ENCODE peak calls at places on chromosome 3, in four cellular contexts. A is renal cortical epithelial cell, U is SW480, E is GM18507. L is an unnamed sample.

GRCh38 chr3:50275160-50275995 is 3.5 kb upstream of the LSMEM2 start:
- DNase-seq in E (no peak), A (no peak), U (no peak), L (no peak)

GRCh38 chr3:44146073-44146472 is 95.6 kb upstream of the TOPAZ1 start:
- DNase-seq in E (no peak), U (no peak), A (no peak), L (no peak)

GRCh38 chr3:100709840-100710235 is 544 bp downstream of the TFG start:
- DNase-seq in E (peak; percentile 1), U (peak; percentile 8), A (no peak), L (no peak)

GRCh38 chr3:57952208-57952631 is 56.0 kb upstream of the FLNB start:
- DNase-seq in A (peak; percentile 93), E (no peak), U (peak; percentile 82), L (peak; percentile 94)

GRCh38 chr3:188824596-188824995 is 347.2 kb upstream of the TPRG1 start:
- DNase-seq in A (no peak), E (no peak), U (no peak), L (no peak)

GRCh38 chr3:44003801-44004200 is 237.9 kb upstream of the TOPAZ1 start:
- DNase-seq in E (no peak), U (no peak), A (no peak), L (no peak)

GRCh38 chr3:149273096-149273751 is 51.6 kb upstream of the CP start:
- DNase-seq in U (peak; percentile 85), A (peak; percentile 86), E (peak; percentile 22), L (peak; percentile 94)

GRCh38 chr3:123584284-123584987 is 417 bp downstream of the HACD2 start:
- DNase-seq in A (no peak), E (no peak), U (peak; percentile 43), L (no peak)

GRCh38 chr3:197317250-197317963 is 19.0 kb upstream of the DLG1 start:
- DNase-seq in E (no peak), A (peak; percentile 94), U (no peak), L (peak; percentile 55)

GRCh38 chr3:194404365-194405140 is 5.5 kb upstream of the GP5 start:
- DNase-seq in E (no peak), U (peak; percentile 76), A (peak; percentile 43), L (peak; percentile 22)

GRCh38 chr3:13075318-13075717 is 2.1 kb upstream of the IQSEC1 start:
- DNase-seq in U (no peak), A (no peak), E (no peak), L (no peak)

GRCh38 chr3:52046186-52046913 is 10.0 kb downstream of the DUSP7 start:
- DNase-seq in E (no peak), A (peak; percentile 93), U (peak; percentile 53), L (peak; percentile 84)

GRCh38 chr3:141952611-141953010 is 76.2 kb downstream of the ATP1B3 start:
- DNase-seq in E (no peak), U (no peak), A (peak; percentile 36), L (no peak)

GRCh38 chr3:38651153-38651789 is 1.8 kb upstream of the SCN5A start:
- DNase-seq in E (peak; percentile 59), A (peak; percentile 39), U (peak; percentile 75), L (peak; percentile 4)

GRCh38 chr3:30779686-30780287 is 114.7 kb downstream of the GADL1 start:
- DNase-seq in E (no peak), A (peak; percentile 22), U (peak; percentile 22), L (no peak)

GRCh38 chr3:11014752-11015151 is 22.2 kb downstream of the SLC6A1 start:
- DNase-seq in A (no peak), U (no peak), E (no peak), L (no peak)

GRCh38 chr3:169710619-169711018 is 47.1 kb upstream of the MECOM start:
- DNase-seq in E (no peak), A (no peak), U (no peak), L (no peak)

GRCh38 chr3:11350374-11350773 is 78.2 kb downstream of the ATG7 start:
- DNase-seq in E (no peak), A (peak; percentile 43), U (no peak), L (no peak)

GRCh38 chr3:4656059-4656458 is 162.9 kb downstream of the ITPR1 start:
- DNase-seq in A (peak; percentile 47), E (no peak), U (peak; percentile 64), L (peak; percentile 81)

L was measured in kidney glomerular epithelial cell.